ENCODE peak calls at places on chromosome 11, in six cellular contexts. G is uterus, W is neuronal stem cell, H is A673, V is fibroblast of lung, I is pancreas. D is an unnamed sample.
A peak's percentile ranks its signal among the peaks of the same experiment; 100 is the strongest.

GRCh38 chr11:71999360-71999759 is 651 bp downstream of the IL18BP start:
- DNase-seq in W (no peak), H (no peak), G (peak; percentile 44), I (no peak), V (peak; percentile 59), D (peak; percentile 79)

GRCh38 chr11:4680341-4680740 is 17.3 kb downstream of the OR51E2 start:
- DNase-seq in G (no peak), I (no peak), W (no peak), V (no peak), H (peak; percentile 82), D (no peak)

GRCh38 chr11:78876686-78877085 is 302.0 kb upstream of the NARS2 start:
- DNase-seq in I (no peak), W (no peak), H (no peak), G (no peak), V (no peak), D (no peak)

GRCh38 chr11:82225930-82226329 is 507.7 kb downstream of the FAM181B start:
- DNase-seq in V (no peak), W (no peak), I (no peak), G (no peak), H (peak; percentile 17), D (no peak)

GRCh38 chr11:117145393-117145761 is 1.3 kb downstream of the PAFAH1B2 start:
- DNase-seq in G (peak; percentile 56), I (no peak), H (peak; percentile 70), W (peak; percentile 4), V (peak; percentile 38), D (no peak)

GRCh38 chr11:110772863-110773262 is 60.6 kb upstream of the ARHGAP20 start:
- DNase-seq in H (no peak), W (no peak), V (no peak), I (no peak), G (no peak), D (no peak)

GRCh38 chr11:130692220-130692619 is 224.1 kb downstream of the SNX19 start:
- DNase-seq in W (no peak), H (no peak), I (no peak), G (no peak), V (no peak), D (no peak)

GRCh38 chr11:45815747-45816146 is 10.8 kb downstream of the SLC35C1 start:
- DNase-seq in I (no peak), H (peak; percentile 66), V (no peak), G (peak; percentile 7), W (no peak), D (no peak)

GRCh38 chr11:2800655-2801531 is 84.7 kb downstream of the CDKN1C start:
- DNase-seq in H (no peak), W (no peak), I (no peak), V (no peak), G (peak; percentile 12), D (peak; percentile 27)

GRCh38 chr11:79185351-79185750 is 255.5 kb downstream of the TENM4 start:
- DNase-seq in W (no peak), G (no peak), I (no peak), H (no peak), V (no peak), D (no peak)

DNA sequence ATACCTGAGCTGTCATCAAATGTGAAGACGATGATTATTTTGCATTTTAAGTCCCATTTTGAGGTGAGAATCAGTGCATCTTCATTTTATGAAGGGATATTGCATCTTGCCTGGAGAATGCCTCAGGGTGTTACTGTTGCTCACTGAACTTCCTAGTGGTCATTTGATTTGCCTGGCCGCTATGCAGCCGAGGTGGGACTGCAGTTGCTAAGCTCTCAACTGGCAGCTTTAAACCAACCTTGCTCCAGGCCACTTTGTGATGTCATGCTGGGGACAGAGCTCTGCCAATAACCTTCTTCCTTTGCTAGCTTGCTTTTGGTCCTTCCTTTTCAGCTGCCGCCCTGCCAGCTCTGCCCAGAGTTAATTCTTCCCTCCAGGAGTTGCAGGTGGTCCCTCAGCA is 409.4 kb upstream of the B3GAT1 start:
- DNase-seq in G (no peak), W (no peak), V (no peak), H (no peak), I (no peak), D (no peak)
- H3K9me3 ChIP-seq in G (no peaks in the 10 kb centered on the region), W (no peaks in the 10 kb centered on the region), V (no peaks in the 10 kb centered on the region), H (no peaks in the 10 kb centered on the region), I (no peaks in the 10 kb centered on the region), D (no peaks in the 10 kb centered on the region)

DNA sequence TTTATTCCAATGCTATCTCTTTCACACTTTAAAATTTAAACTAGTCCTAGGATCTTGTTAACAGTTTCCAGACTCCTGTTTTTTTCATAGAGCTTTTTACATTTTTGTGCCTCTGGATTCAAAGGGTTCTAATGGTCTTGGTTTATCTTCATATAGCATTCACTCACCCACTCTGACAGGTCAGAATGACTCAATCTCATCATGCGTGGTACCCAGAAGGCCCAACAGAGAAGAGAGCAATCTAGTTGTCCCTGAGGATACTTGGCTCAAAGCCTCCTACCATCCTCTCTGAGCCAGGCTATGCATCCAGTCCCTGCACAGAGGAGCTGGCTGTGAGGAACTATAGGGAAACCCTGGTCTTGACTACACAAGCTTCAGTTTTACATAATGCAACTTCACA is 27.5 kb downstream of the MAML2 start:
- DNase-seq in W (no peak), G (no peak), V (no peak), I (no peak), H (no peak), D (no peak)
- H3K4me1 ChIP-seq in W (peaks cover 2% of the 10 kb centered on the region), G (no peaks in the 10 kb centered on the region), V (peaks cover 29% of the 10 kb centered on the region), I (peaks cover 9% of the 10 kb centered on the region), H (peaks cover 19% of the 10 kb centered on the region), D (peaks cover 19% of the 10 kb centered on the region)

DNA sequence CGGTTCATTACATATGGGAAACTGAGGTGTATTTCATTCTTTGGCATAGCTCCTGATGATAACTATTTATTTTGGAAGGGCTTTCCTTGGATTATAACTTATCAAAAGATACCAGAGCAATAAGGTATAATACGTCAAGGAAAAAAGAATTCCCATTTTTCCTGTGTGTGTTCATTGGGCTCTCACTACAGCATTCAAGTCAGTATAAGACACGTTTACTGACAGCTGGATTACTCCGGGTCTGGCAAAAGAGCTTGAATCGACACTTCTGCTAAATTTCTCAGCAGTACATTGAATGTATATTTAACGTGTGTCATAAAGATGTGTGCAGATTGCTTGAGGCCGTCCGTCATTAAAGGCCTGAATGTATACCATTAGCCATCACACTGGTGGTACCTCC is 163.4 kb downstream of the NCAM1 start:
- DNase-seq in H (no peak), V (no peak), I (no peak), G (no peak), W (no peak), D (no peak)
- H3K9me3 ChIP-seq in H (no peaks in the 10 kb centered on the region), V (no peaks in the 10 kb centered on the region), I (no peaks in the 10 kb centered on the region), G (no peaks in the 10 kb centered on the region), W (no peaks in the 10 kb centered on the region), D (no peaks in the 10 kb centered on the region)

GRCh38 chr11:22454461-22454860 is 116.3 kb downstream of the SLC17A6 start:
- DNase-seq in H (no peak), V (peak; percentile 9), G (no peak), W (no peak), I (no peak), D (no peak)

GRCh38 chr11:22449441-22449840 is 111.3 kb downstream of the SLC17A6 start:
- DNase-seq in G (no peak), H (no peak), V (no peak), W (no peak), I (no peak), D (no peak)
- H3K4me1 ChIP-seq in G (no peaks in the 10 kb centered on the region), H (peaks cover 3% of the 10 kb centered on the region), V (no peaks in the 10 kb centered on the region), W (no peaks in the 10 kb centered on the region), I (no peaks in the 10 kb centered on the region), D (no peaks in the 10 kb centered on the region)

DNA sequence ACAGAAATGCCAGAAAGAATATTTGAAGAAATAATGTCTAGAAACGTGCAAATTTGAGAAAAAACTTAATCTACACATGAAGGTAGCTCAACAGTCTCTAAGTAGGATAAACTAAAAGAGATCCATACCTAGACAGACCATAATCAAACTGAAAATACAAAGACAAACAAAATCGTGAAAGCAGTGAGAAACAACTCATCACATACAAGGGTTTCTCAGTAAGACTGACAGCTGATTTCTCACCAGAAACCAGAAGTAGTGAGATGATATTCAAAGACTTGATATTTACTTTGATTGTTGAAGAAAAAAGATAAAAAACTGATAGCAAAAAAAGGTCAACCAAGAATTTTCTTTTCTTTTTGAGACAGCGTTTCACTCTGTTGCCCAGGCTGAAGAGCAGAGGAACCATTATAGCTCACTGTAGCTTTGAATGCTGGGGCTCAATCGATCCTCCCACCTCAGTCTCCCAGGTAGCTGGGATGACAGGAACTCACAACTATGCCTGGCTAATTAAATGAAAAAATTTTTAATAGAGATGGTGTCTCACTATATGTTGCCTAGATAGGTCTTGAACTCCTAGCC is 17.4 kb downstream of the NPAT start:
- DNase-seq in H (no peak), I (no peak), V (no peak), W (no peak), G (no peak), D (no peak)
- H3K9me3 ChIP-seq in H (peaks cover 8% of the 10 kb centered on the region), I (no peaks in the 10 kb centered on the region), V (no peaks in the 10 kb centered on the region), W (peaks cover 16% of the 10 kb centered on the region), G (no peaks in the 10 kb centered on the region), D (no peaks in the 10 kb centered on the region)

DNA sequence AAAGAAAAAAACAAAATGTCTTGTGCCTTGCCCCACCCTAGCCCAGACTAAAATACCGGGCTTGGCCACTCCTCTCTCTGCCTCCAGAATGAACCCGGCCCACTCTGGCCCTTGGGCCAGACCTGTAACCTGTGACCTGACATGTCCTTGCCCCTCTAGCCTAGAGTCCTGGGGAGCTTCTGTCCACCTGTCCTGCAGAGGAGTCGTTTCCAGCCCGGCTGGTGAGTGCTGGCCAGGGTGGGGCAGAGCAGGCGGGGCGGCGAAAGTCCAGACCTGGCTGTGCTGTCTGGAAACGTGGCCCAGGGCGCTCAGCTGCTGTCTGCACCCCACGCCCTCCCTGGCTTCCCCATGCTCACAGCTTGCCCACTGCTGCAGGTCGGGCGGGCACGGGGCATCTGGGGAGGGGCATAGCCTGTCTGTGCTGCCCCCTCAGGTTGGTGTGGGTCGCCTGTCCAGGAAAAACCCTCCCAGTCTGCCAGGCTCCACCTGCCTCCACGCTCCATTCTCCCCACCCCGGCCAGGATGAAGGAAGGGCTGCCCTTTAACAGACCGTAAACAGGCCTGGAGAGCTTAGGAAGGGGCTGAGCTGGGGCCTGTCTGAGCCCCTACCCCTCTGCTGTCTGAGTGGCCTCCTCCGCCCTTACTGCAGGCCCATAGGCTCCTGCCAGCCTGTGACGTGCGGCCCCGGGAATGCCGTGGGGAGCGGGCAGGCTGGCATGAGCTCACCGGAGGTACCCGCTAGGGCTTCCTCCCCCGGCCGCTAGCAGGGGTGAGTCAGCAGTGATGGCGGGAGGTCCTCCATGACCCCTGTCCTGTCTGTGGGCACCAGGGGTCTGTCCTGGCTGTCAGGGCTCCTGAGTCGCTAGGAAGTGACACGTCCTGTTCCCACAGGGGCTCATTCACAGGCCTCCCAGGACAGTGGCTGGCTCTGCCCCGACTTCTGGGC is 1.9 kb downstream of the CD151 start:
- DNase-seq in V (peak; percentile 64), G (peak; percentile 78), W (no peak), I (peak; percentile 97), H (peak; percentile 78), D (peak; percentile 85)
- H3K4me1 ChIP-seq in V (peaks cover 33% of the 10 kb centered on the region), G (no peaks in the 10 kb centered on the region), W (peaks cover 30% of the 10 kb centered on the region), I (peaks cover 9% of the 10 kb centered on the region), H (peaks cover 12% of the 10 kb centered on the region), D (peaks cover 8% of the 10 kb centered on the region)

DNA sequence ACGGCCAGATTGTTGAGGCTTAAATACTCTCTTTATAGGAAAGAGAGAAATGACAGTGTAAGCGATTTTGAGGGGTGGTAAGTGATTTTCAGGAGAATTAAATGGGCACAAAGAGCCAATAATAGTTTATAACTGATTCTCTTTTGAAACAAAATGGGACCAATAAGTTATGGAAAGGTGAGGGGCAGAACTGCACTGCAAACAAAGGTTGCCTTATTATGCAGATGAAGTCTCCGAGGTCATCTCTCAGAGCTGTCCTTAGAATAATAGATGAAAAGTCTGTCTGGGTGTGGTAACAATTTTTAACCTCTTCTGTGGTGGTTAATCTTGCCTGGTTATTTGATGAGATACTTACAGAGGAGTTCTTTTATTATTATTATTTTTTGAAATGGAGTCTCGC is 14.7 kb upstream of the CRTAM start:
- DNase-seq in V (no peak), H (no peak), W (no peak), I (no peak), G (no peak), D (no peak)
- H3K9me3 ChIP-seq in V (no peaks in the 10 kb centered on the region), H (peaks cover 19% of the 10 kb centered on the region), W (peaks cover 4% of the 10 kb centered on the region), I (no peaks in the 10 kb centered on the region), G (no peaks in the 10 kb centered on the region), D (no peaks in the 10 kb centered on the region)

GRCh38 chr11:102467080-102467708 is 14.6 kb upstream of the TMEM123 start:
- DNase-seq in V (no peak), I (no peak), H (no peak), W (no peak), G (no peak), D (no peak)
- H3K4me1 ChIP-seq in V (peaks cover 7% of the 10 kb centered on the region), I (peaks cover 22% of the 10 kb centered on the region), H (no peaks in the 10 kb centered on the region), W (no peaks in the 10 kb centered on the region), G (no peaks in the 10 kb centered on the region), D (no peaks in the 10 kb centered on the region)

D was measured in right cardiac atrium.